ENCODE peak calls at places on chromosomes 16 and 17, in four cellular contexts. J is stomach, N is tibial nerve, Z is heart left ventricle. L is an unnamed sample. For H3K4me1, the result is how much of the 10 kb centered on the place peaks cover.

GRCh38 chr16:58418601-58419000 is 26.3 kb downstream of the GINS3 start:
- DNase-seq in Z (peak), N (no peak), J (no peak), L (peak)

GRCh38 chr16:88901718-88902337 is 35.4 kb upstream of the PABPN1L start:
- DNase-seq in N (no peak), J (no peak), Z (no peak), L (no peak)

GRCh38 chr17:73713136-73713535 is 68.9 kb upstream of the SDK2 start:
- DNase-seq in N (no peak), J (no peak), Z (no peak), L (no peak)

GRCh38 chr16:70653406-70653805 is 7.0 kb downstream of the IL34 start:
- DNase-seq in Z (no peak), J (no peak), N (no peak), L (no peak)

GRCh38 chr17:72529386-72529785 is 408.6 kb downstream of the SOX9 start:
- DNase-seq in N (no peak), J (no peak), Z (no peak), L (no peak)

GRCh38 chr16:67641779-67642708 is 2.9 kb upstream of the CARMIL2 start:
- DNase-seq in N (no peak), J (peak), Z (peak), L (peak)

GRCh38 chr17:29571486-29571882 is 3.0 kb downstream of the TP53I13 start:
- DNase-seq in J (peak), Z (no peak), N (no peak), L (no peak)

GRCh38 chr17:53722407-53722806 is 100.3 kb upstream of the KIF2B start:
- DNase-seq in J (no peak), Z (no peak), N (no peak), L (no peak)

GRCh38 chr16:3510410-3510809 is 9.6 kb downstream of the CLUAP1 start:
- DNase-seq in J (no peak), Z (no peak), N (no peak), L (no peak)

GRCh38 chr17:18093616-18094408 is 6.1 kb downstream of the DRG2 start:
- DNase-seq in Z (peak), J (no peak), N (no peak), L (peak)

GRCh38 chr16:64738321-64738960 is 383.4 kb downstream of the CDH11 start:
- DNase-seq in N (no peak), Z (no peak), J (no peak), L (no peak)

GRCh38 chr17:32112416-32112815 is 29.9 kb upstream of the RHOT1 start:
- DNase-seq in N (no peak), J (no peak), Z (no peak), L (no peak)
- TF ChIP-seq CTCF in N (no peak), J (no peak), Z (no peak), L (no peak)

GRCh38 chr17:40551091-40551873 is 14.0 kb downstream of the CCR7 start:
- DNase-seq in Z (peak), J (peak), N (peak), L (peak)

GRCh38 chr17:40548982-40549680 is 16.1 kb downstream of the CCR7 start:
- DNase-seq in J (peak), Z (no peak), N (peak), L (no peak)

GRCh38 chr17:40548491-40548981 is 16.7 kb downstream of the CCR7 start:
- DNase-seq in Z (peak), N (no peak), J (peak), L (no peak)

GRCh38 chr17:40551874-40552768 is 13.2 kb downstream of the CCR7 start:
- DNase-seq in Z (no peak), N (peak), J (peak), L (peak)

DNA sequence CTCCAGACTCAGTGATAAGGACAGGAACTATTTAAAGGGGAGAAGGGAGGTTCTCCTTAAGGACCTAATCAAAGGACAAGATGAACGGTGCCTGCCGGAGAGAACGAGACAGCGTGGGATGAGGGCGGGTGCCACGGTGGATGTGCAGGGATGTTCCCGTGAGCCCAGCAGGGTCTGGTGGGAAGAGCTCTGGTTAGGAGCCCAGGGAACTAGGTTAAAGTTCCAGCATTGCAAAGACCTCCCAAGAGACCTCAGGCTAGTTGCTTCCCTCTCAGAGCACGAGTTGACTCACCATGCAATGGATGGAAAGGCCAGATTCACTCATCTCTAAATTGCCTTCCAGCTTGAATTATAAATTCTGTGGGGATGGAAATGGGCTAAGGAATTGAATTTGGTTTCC is 14.7 kb downstream of the CCR7 start:
- DNase-seq in Z (peak), J (peak), N (no peak), L (peak)
- H3K4me1 ChIP-seq in Z (half or more), J (half or more), N (half or more), L (half or more)

GRCh38 chr17:38799501-38800236 is at the start of gene PIP4K2B:
- DNase-seq in N (peak), J (peak), Z (peak), L (peak)
- TF ChIP-seq POLR2A in N (no peak), J (no peak), Z (peak), L (peak)

GRCh38 chr17:3660311-3660891 is 8.0 kb downstream of the TAX1BP3 start:
- DNase-seq in Z (peak), N (no peak), J (peak), L (peak)

GRCh38 chr17:3657588-3657869 is 10.8 kb downstream of the TAX1BP3 start:
- DNase-seq in J (no peak), Z (no peak), N (no peak), L (no peak)

GRCh38 chr17:3658784-3659449 is 9.5 kb downstream of the TAX1BP3 start:
- DNase-seq in N (no peak), J (no peak), Z (no peak), L (no peak)

GRCh38 chr17:3657874-3658783 is 10.2 kb downstream of the TAX1BP3 start:
- DNase-seq in Z (no peak), N (no peak), J (no peak), L (no peak)

DNA sequence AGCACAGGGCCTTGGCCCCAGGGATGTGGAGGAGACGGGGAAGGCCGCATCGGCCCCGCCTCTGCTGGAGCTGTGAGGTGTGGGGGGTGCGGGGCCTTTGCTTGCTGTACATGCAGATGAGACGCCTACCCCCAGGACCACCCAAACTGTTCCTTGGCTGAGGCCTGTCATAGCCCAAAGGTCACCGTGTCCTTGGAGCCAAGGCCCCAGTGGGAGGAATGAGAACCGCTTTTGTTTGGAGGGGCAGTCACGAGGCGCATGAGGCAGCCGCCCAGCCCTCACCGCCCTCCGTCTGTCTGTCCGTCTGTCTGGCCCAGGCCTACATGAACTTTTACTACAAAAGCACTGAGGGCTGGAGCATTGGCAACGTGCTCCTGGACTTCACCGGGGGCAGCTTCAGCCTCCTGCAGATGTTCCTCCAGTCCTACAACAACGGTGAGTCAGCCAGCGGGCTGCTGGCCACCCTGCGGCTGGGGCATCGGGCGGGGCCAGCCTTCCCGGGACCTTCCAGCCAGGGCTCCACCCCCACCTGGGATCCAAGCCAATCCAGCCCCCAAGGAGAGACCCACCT is 8.8 kb downstream of the TAX1BP3 start:
- DNase-seq in J (peak), Z (peak), N (peak), L (peak)
- TF ChIP-seq CTCF in J (no peak), Z (peak), N (peak), L (no peak)

GRCh38 chr17:59669944-59670343 is 37.3 kb downstream of the PTRH2 start:
- DNase-seq in J (no peak), Z (no peak), N (no peak), L (no peak)
- H3K4me1 ChIP-seq in J (under half), Z (half or more), N (under half), L (under half)

GRCh38 chr17:81348097-81349055 is 46.9 kb upstream of the BAHCC1 start:
- DNase-seq in J (peak), N (no peak), Z (no peak), L (no peak)
- TF ChIP-seq POLR2A in J (no peak), N (no peak), Z (no peak), L (no peak)

GRCh38 chr16:19688396-19689024 is 29.5 kb downstream of the KNOP1 start:
- DNase-seq in J (no peak), N (peak), Z (no peak), L (no peak)

GRCh38 chr16:19691161-19691850 is 26.7 kb downstream of the KNOP1 start:
- DNase-seq in N (peak), Z (no peak), J (no peak), L (no peak)

GRCh38 chr16:19689342-19689741 is 28.7 kb downstream of the KNOP1 start:
- DNase-seq in Z (no peak), N (no peak), J (no peak), L (no peak)

GRCh38 chr16:19687279-19687678 is 30.7 kb downstream of the KNOP1 start:
- DNase-seq in J (no peak), Z (no peak), N (no peak), L (no peak)

DNA sequence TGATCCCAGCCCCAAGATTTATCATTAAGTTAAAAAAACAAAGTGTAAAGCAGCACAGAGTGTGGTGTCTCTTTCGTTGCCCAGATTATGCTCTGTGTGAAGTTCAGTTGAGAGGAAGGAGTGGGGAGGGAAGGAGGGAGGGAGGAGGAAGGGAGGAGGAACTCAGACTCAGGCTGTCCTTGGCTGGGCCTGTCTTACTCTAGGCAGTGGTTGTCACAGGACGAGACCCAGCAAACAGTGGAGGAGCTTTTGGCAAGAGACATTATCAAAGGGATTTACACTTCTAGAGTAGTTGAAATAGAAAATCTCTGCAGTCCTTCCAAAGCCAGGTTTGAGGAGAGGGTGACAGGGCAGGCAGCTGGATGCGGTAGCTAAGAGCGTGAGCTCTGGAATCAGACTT is 27.8 kb downstream of the KNOP1 start:
- DNase-seq in N (no peak), Z (no peak), J (no peak), L (no peak)
- TF ChIP-seq CTCF in N (no peak), Z (no peak), J (no peak), L (no peak)